ENCODE peak calls at places on chromosomes 13 and 19, in nine cellular contexts. F, O, W, N, M, X, V, J and Z are unnamed samples.

GRCh38 chr13:108728370-108728769 is 99.0 kb downstream of the MYO16 start:
- DNase-seq in V (no peak), N (no peak), O (no peak), X (no peak), F (peak), J (no peak), W (no peak), M (no peak), Z (no peak)

GRCh38 chr13:29674532-29674931 is 79.0 kb upstream of the SLC7A1 start:
- DNase-seq in N (no peak), V (no peak), J (no peak), M (no peak), O (no peak), W (peak), F (no peak), X (no peak), Z (no peak)

GRCh38 chr13:51523082-51523518 is 61.2 kb upstream of the WDFY2 start:
- DNase-seq in J (peak), F (peak), X (peak), W (peak), N (no peak), M (peak), O (peak), V (no peak), Z (no peak)

GRCh38 chr19:34305221-34306058 is 51.1 kb downstream of the GARRE1 start:
- DNase-seq in X (no peak), N (no peak), M (no peak), F (no peak), W (no peak), O (no peak), V (no peak), J (no peak), Z (no peak)

GRCh38 chr19:18170714-18171255 is 2.8 kb upstream of the IFI30 start:
- DNase-seq in M (peak), F (no peak), X (peak), N (no peak), J (no peak), O (no peak), W (no peak), V (no peak), Z (no peak)

GRCh38 chr19:23515551-23515950 is 120.3 kb upstream of the ZNF91 start:
- DNase-seq in X (no peak), J (no peak), F (no peak), O (no peak), V (no peak), W (no peak), N (no peak), M (no peak), Z (no peak)

GRCh38 chr19:6340493-6341201 is 7.2 kb upstream of the ACER1 start:
- DNase-seq in N (no peak), F (no peak), O (no peak), M (no peak), W (no peak), X (no peak), J (no peak), V (no peak), Z (no peak)

GRCh38 chr19:10701955-10702307 is 692 bp downstream of the QTRT1 start:
- DNase-seq in O (no peak), W (peak), M (peak), X (no peak), V (no peak), F (no peak), N (no peak), J (no peak), Z (no peak)

GRCh38 chr19:2057484-2058469 is 6.7 kb upstream of the MKNK2 start:
- DNase-seq in O (peak), F (no peak), J (no peak), V (no peak), X (no peak), N (no peak), W (no peak), M (no peak), Z (no peak)

GRCh38 chr19:49224856-49225255 is 67.3 kb downstream of the TRPM4 start:
- DNase-seq in X (no peak), F (peak), W (peak), M (peak), N (peak), O (no peak), V (no peak), J (no peak), Z (no peak)

GRCh38 chr19:5287066-5287465 is 53.5 kb downstream of the PTPRS start:
- DNase-seq in F (no peak), W (no peak), O (no peak), V (no peak), N (no peak), M (no peak), J (no peak), X (no peak), Z (no peak)

GRCh38 chr13:100808848-100809247 is 134.3 kb upstream of the TMTC4 start:
- DNase-seq in W (no peak), O (no peak), X (no peak), J (no peak), M (no peak), N (no peak), V (no peak), F (peak), Z (no peak)

GRCh38 chr13:76029088-76029487 is 393.0 kb downstream of the LMO7 start:
- DNase-seq in J (no peak), F (no peak), X (no peak), O (no peak), N (no peak), W (no peak), V (no peak), M (no peak), Z (no peak)

GRCh38 chr13:48994731-48995130 is 19.0 kb downstream of the FNDC3A start:
- DNase-seq in M (no peak), W (peak), N (no peak), J (no peak), X (no peak), F (no peak), V (no peak), O (no peak), Z (no peak)

GRCh38 chr19:37855098-37855497 is 51.3 kb downstream of the WDR87 start:
- DNase-seq in O (no peak), N (peak), F (no peak), V (no peak), J (no peak), W (no peak), M (no peak), X (no peak), Z (no peak)

GRCh38 chr19:47445937-47446402 is 25.7 kb downstream of the SLC8A2 start:
- DNase-seq in W (peak), J (peak), M (peak), X (peak), O (peak), V (no peak), N (no peak), F (peak), Z (no peak)